ENCODE peak calls at places on chromosomes 11 and 22, in five cellular contexts. N is tibial nerve, T is ecto neural progenitor cell, Q is NCI-H1417, H is NAMALWA. G is an unnamed sample.

GRCh38 chr11:118304227-118304808 is at the start of gene CD3E:
- DNase-seq in Q (no peak), H (no peak), T (no peak), N (no peak), G (no peak)

GRCh38 chr11:110356769-110357671 is 60.6 kb upstream of the RDX start:
- DNase-seq in T (no peak), N (no peak), H (no peak), Q (no peak), G (no peak)

GRCh38 chr11:36619502-36619901 is 21.5 kb upstream of the RAG2 start:
- DNase-seq in Q (no peak), H (peak; percentile 89), N (no peak), T (no peak), G (no peak)

GRCh38 chr11:93067881-93068390 is 98.5 kb downstream of the MTNR1B start:
- DNase-seq in Q (no peak), N (no peak), H (no peak), T (no peak), G (no peak)

GRCh38 chr11:118406599-118407166 is 5.3 kb downstream of the ATP5MG start:
- DNase-seq in Q (peak; percentile 27), T (no peak), H (no peak), N (no peak), G (no peak)

GRCh38 chr11:33700425-33701271 is at the start of gene C11orf91:
- DNase-seq in T (peak; percentile 99), H (peak; percentile 93), N (peak; percentile 95), Q (peak; percentile 98), G (peak; percentile 93)

GRCh38 chr22:46366801-46367706 is 31.5 kb downstream of the TRMU start:
- DNase-seq in N (no peak), T (no peak), Q (no peak), H (peak; percentile 33), G (no peak)

GRCh38 chr11:92888701-92889100 is 80.8 kb upstream of the MTNR1B start:
- DNase-seq in H (no peak), N (no peak), T (no peak), Q (no peak), G (no peak)

GRCh38 chr22:30405731-30406130 is 8.9 kb downstream of the SEC14L2 start:
- DNase-seq in T (no peak), Q (no peak), N (no peak), H (no peak), G (no peak)

GRCh38 chr11:33452806-33453205 is 195.6 kb downstream of the HIPK3 start:
- DNase-seq in N (no peak), T (no peak), Q (no peak), H (no peak), G (peak; percentile 86)

GRCh38 chr22:33274214-33274828 is 216.1 kb upstream of the SYN3 start:
- DNase-seq in Q (no peak), N (peak; percentile 21), T (peak; percentile 55), H (peak; percentile 78), G (no peak)

GRCh38 chr11:10526974-10527918 is 13.7 kb downstream of the RNF141 start:
- DNase-seq in N (no peak), H (no peak), Q (no peak), T (no peak), G (peak; percentile 3)

GRCh38 chr11:45982656-45983470 is 60.4 kb downstream of the LARGE2 start:
- DNase-seq in H (no peak), N (no peak), Q (no peak), T (peak; percentile 57), G (peak; percentile 57)

GRCh38 chr11:64754124-64754918 is 5.5 kb downstream of the PYGM start:
- DNase-seq in H (no peak), T (peak; percentile 46), Q (no peak), N (no peak), G (no peak)

GRCh38 chr11:76628408-76628947 is 42.1 kb downstream of the LRRC32 start:
- DNase-seq in Q (no peak), T (no peak), N (no peak), H (no peak), G (no peak)

G was measured in amniotic stem cell.